ENCODE peak calls at places on chromosomes 1 and 21, in nine cellular contexts. One of them, this sample, is unnamed.
A peak's percentile ranks its signal among the peaks of the same experiment; 100 is the strongest.

GRCh38 chr1:202663141-202663540 is 47.1 kb downstream of the SYT2 start:
- DNase-seq in choroid plexus epithelial cell: no peak
- DNase-seq in AG04450: no peak
- DNase-seq in cardiac fibroblast: no peak
- DNase-seq in dorsolateral prefrontal cortex: no peak
- DNase-seq in tibial artery: no peak
- DNase-seq in GM23248: no peak
- DNase-seq in CD8-positive, alpha-beta T cell: no peak
- DNase-seq in BJ: no peak
- DNase-seq in this sample: no peak

GRCh38 chr1:98253145-98253544 is 332.3 kb upstream of the DPYD start:
- DNase-seq in choroid plexus epithelial cell: no peak
- DNase-seq in cardiac fibroblast: no peak
- DNase-seq in dorsolateral prefrontal cortex: no peak
- DNase-seq in tibial artery: no peak
- DNase-seq in CD8-positive, alpha-beta T cell: no peak
- DNase-seq in BJ: no peak
- DNase-seq in AG04450: no peak
- DNase-seq in GM23248: no peak
- DNase-seq in this sample: no peak

GRCh38 chr1:18639335-18640055 is 8.8 kb downstream of the PAX7 start:
- DNase-seq in dorsolateral prefrontal cortex: no peak
- DNase-seq in choroid plexus epithelial cell: no peak
- DNase-seq in cardiac fibroblast: no peak
- DNase-seq in tibial artery: no peak
- DNase-seq in BJ: no peak
- DNase-seq in AG04450: no peak
- DNase-seq in CD8-positive, alpha-beta T cell: no peak
- DNase-seq in GM23248: no peak
- DNase-seq in this sample: no peak

GRCh38 chr1:41232305-41232704 is 9.8 kb downstream of the SCMH1 start:
- DNase-seq in AG04450: no peak
- DNase-seq in CD8-positive, alpha-beta T cell: no peak
- DNase-seq in cardiac fibroblast: no peak
- DNase-seq in choroid plexus epithelial cell: no peak
- DNase-seq in BJ: no peak
- DNase-seq in GM23248: no peak
- DNase-seq in dorsolateral prefrontal cortex: no peak
- DNase-seq in tibial artery: no peak
- DNase-seq in this sample: no peak

GRCh38 chr21:20388400-20388799 is 609.8 kb upstream of the NCAM2 start:
- DNase-seq in CD8-positive, alpha-beta T cell: no peak
- DNase-seq in choroid plexus epithelial cell: no peak
- DNase-seq in BJ: no peak
- DNase-seq in tibial artery: no peak
- DNase-seq in cardiac fibroblast: no peak
- DNase-seq in GM23248: no peak
- DNase-seq in AG04450: no peak
- DNase-seq in dorsolateral prefrontal cortex: no peak
- DNase-seq in this sample: no peak

GRCh38 chr1:240104662-240105061 is 13.0 kb downstream of the FMN2 start:
- DNase-seq in cardiac fibroblast: no peak
- DNase-seq in CD8-positive, alpha-beta T cell: no peak
- DNase-seq in dorsolateral prefrontal cortex: no peak
- DNase-seq in choroid plexus epithelial cell: no peak
- DNase-seq in GM23248: no peak
- DNase-seq in AG04450: no peak
- DNase-seq in BJ: no peak
- DNase-seq in tibial artery: no peak
- DNase-seq in this sample: no peak

GRCh38 chr1:11981378-11982009 is 1.2 kb downstream of the MFN2 start:
- DNase-seq in cardiac fibroblast: no peak
- DNase-seq in CD8-positive, alpha-beta T cell: no peak
- DNase-seq in dorsolateral prefrontal cortex: no peak
- DNase-seq in BJ: no peak
- DNase-seq in AG04450: no peak
- DNase-seq in tibial artery: no peak
- DNase-seq in GM23248: peak; percentile 22
- DNase-seq in choroid plexus epithelial cell: no peak
- DNase-seq in this sample: no peak

GRCh38 chr1:106613861-106614260 is 442.6 kb upstream of the PRMT6 start:
- DNase-seq in tibial artery: no peak
- DNase-seq in GM23248: no peak
- DNase-seq in choroid plexus epithelial cell: no peak
- DNase-seq in BJ: no peak
- DNase-seq in dorsolateral prefrontal cortex: no peak
- DNase-seq in AG04450: no peak
- DNase-seq in cardiac fibroblast: no peak
- DNase-seq in CD8-positive, alpha-beta T cell: no peak
- DNase-seq in this sample: no peak

GRCh38 chr1:150550222-150551048 is 1.2 kb downstream of the ADAMTSL4 start:
- DNase-seq in BJ: no peak
- DNase-seq in tibial artery: peak; percentile 85
- DNase-seq in cardiac fibroblast: no peak
- DNase-seq in CD8-positive, alpha-beta T cell: no peak
- DNase-seq in choroid plexus epithelial cell: no peak
- DNase-seq in AG04450: no peak
- DNase-seq in dorsolateral prefrontal cortex: no peak
- DNase-seq in GM23248: peak; percentile 46
- DNase-seq in this sample: no peak

GRCh38 chr1:178538192-178538916 is 25.4 kb downstream of the TEX35 start:
- DNase-seq in choroid plexus epithelial cell: peak; percentile 85
- DNase-seq in GM23248: peak; percentile 91
- DNase-seq in cardiac fibroblast: peak; percentile 77
- DNase-seq in CD8-positive, alpha-beta T cell: no peak
- DNase-seq in BJ: peak; percentile 62
- DNase-seq in AG04450: no peak
- DNase-seq in dorsolateral prefrontal cortex: no peak
- DNase-seq in tibial artery: peak; percentile 40
- DNase-seq in this sample: no peak

GRCh38 chr1:32541064-32541566 is 1.9 kb downstream of the ZBTB8A start:
- DNase-seq in AG04450: no peak
- DNase-seq in BJ: no peak
- DNase-seq in cardiac fibroblast: no peak
- DNase-seq in choroid plexus epithelial cell: no peak
- DNase-seq in tibial artery: peak; percentile 11
- DNase-seq in GM23248: no peak
- DNase-seq in CD8-positive, alpha-beta T cell: no peak
- DNase-seq in dorsolateral prefrontal cortex: no peak
- DNase-seq in this sample: no peak

GRCh38 chr1:174791863-174792262 is 207.9 kb upstream of the CACYBP start:
- DNase-seq in choroid plexus epithelial cell: peak; percentile 44
- DNase-seq in AG04450: no peak
- DNase-seq in dorsolateral prefrontal cortex: no peak
- DNase-seq in tibial artery: no peak
- DNase-seq in BJ: no peak
- DNase-seq in CD8-positive, alpha-beta T cell: no peak
- DNase-seq in GM23248: no peak
- DNase-seq in cardiac fibroblast: no peak
- DNase-seq in this sample: no peak

GRCh38 chr1:66426231-66426853 is 107.6 kb upstream of the SGIP1 start:
- DNase-seq in AG04450: no peak
- DNase-seq in BJ: no peak
- DNase-seq in CD8-positive, alpha-beta T cell: no peak
- DNase-seq in dorsolateral prefrontal cortex: no peak
- DNase-seq in tibial artery: no peak
- DNase-seq in choroid plexus epithelial cell: no peak
- DNase-seq in GM23248: no peak
- DNase-seq in cardiac fibroblast: no peak
- DNase-seq in this sample: no peak

GRCh38 chr1:67743072-67743725 is 58.2 kb downstream of the GADD45A start:
- DNase-seq in GM23248: no peak
- DNase-seq in CD8-positive, alpha-beta T cell: no peak
- DNase-seq in dorsolateral prefrontal cortex: no peak
- DNase-seq in choroid plexus epithelial cell: no peak
- DNase-seq in AG04450: no peak
- DNase-seq in tibial artery: no peak
- DNase-seq in BJ: no peak
- DNase-seq in cardiac fibroblast: no peak
- DNase-seq in this sample: no peak

GRCh38 chr1:161185282-161185682 is 8.0 kb upstream of the B4GALT3 start:
- DNase-seq in CD8-positive, alpha-beta T cell: peak; percentile 72
- DNase-seq in tibial artery: peak; percentile 86
- DNase-seq in choroid plexus epithelial cell: peak; percentile 97
- DNase-seq in GM23248: peak; percentile 61
- DNase-seq in cardiac fibroblast: peak; percentile 80
- DNase-seq in dorsolateral prefrontal cortex: peak; percentile 74
- DNase-seq in AG04450: no peak
- DNase-seq in BJ: no peak
- DNase-seq in this sample: no peak

GRCh38 chr1:164771568-164772350 is 212.8 kb downstream of the PBX1 start:
- DNase-seq in choroid plexus epithelial cell: peak; percentile 83
- DNase-seq in AG04450: no peak
- DNase-seq in CD8-positive, alpha-beta T cell: no peak
- DNase-seq in BJ: no peak
- DNase-seq in cardiac fibroblast: peak; percentile 71
- DNase-seq in dorsolateral prefrontal cortex: no peak
- DNase-seq in GM23248: peak; percentile 76
- DNase-seq in tibial artery: no peak
- DNase-seq in this sample: no peak

GRCh38 chr1:23774174-23774880 is 3.9 kb upstream of the PITHD1 start:
- DNase-seq in dorsolateral prefrontal cortex: no peak
- DNase-seq in choroid plexus epithelial cell: no peak
- DNase-seq in CD8-positive, alpha-beta T cell: no peak
- DNase-seq in cardiac fibroblast: no peak
- DNase-seq in GM23248: no peak
- DNase-seq in BJ: no peak
- DNase-seq in AG04450: no peak
- DNase-seq in tibial artery: no peak
- DNase-seq in this sample: no peak

GRCh38 chr1:4653796-4654715 is at the start of gene AJAP1:
- DNase-seq in dorsolateral prefrontal cortex: peak; percentile 84
- DNase-seq in BJ: no peak
- DNase-seq in cardiac fibroblast: no peak
- DNase-seq in tibial artery: no peak
- DNase-seq in CD8-positive, alpha-beta T cell: no peak
- DNase-seq in GM23248: no peak
- DNase-seq in AG04450: no peak
- DNase-seq in choroid plexus epithelial cell: no peak
- DNase-seq in this sample: no peak
- H3K4me3 ChIP-seq in dorsolateral prefrontal cortex: peak within 1 kb of the TSS; percentile 57
- H3K4me3 ChIP-seq in BJ: peak within 1 kb of the TSS; percentile 32
- H3K4me3 ChIP-seq in cardiac fibroblast: no peak within 1 kb of the TSS
- H3K4me3 ChIP-seq in tibial artery: peak within 1 kb of the TSS; percentile 39
- H3K4me3 ChIP-seq in CD8-positive, alpha-beta T cell: no peak within 1 kb of the TSS
- H3K4me3 ChIP-seq in GM23248: no peak within 1 kb of the TSS
- H3K4me3 ChIP-seq in AG04450: no peak within 1 kb of the TSS
- H3K4me3 ChIP-seq in choroid plexus epithelial cell: no peak within 1 kb of the TSS
- H3K4me3 ChIP-seq in this sample: peak within 1 kb of the TSS; percentile 22

GRCh38 chr1:13687361-13687760 is 12.6 kb upstream of the PRDM2 start:
- DNase-seq in GM23248: no peak
- DNase-seq in tibial artery: no peak
- DNase-seq in BJ: no peak
- DNase-seq in CD8-positive, alpha-beta T cell: no peak
- DNase-seq in AG04450: no peak
- DNase-seq in choroid plexus epithelial cell: no peak
- DNase-seq in dorsolateral prefrontal cortex: no peak
- DNase-seq in cardiac fibroblast: no peak
- DNase-seq in this sample: no peak
- H3K4me3 ChIP-seq in GM23248: no peak overlapping the region
- H3K4me3 ChIP-seq in tibial artery: no peak overlapping the region
- H3K4me3 ChIP-seq in BJ: no peak overlapping the region
- H3K4me3 ChIP-seq in CD8-positive, alpha-beta T cell: no peak overlapping the region
- H3K4me3 ChIP-seq in AG04450: no peak overlapping the region
- H3K4me3 ChIP-seq in choroid plexus epithelial cell: no peak overlapping the region
- H3K4me3 ChIP-seq in dorsolateral prefrontal cortex: no peak overlapping the region
- H3K4me3 ChIP-seq in cardiac fibroblast: no peak overlapping the region
- H3K4me3 ChIP-seq in this sample: no peak overlapping the region

DNA sequence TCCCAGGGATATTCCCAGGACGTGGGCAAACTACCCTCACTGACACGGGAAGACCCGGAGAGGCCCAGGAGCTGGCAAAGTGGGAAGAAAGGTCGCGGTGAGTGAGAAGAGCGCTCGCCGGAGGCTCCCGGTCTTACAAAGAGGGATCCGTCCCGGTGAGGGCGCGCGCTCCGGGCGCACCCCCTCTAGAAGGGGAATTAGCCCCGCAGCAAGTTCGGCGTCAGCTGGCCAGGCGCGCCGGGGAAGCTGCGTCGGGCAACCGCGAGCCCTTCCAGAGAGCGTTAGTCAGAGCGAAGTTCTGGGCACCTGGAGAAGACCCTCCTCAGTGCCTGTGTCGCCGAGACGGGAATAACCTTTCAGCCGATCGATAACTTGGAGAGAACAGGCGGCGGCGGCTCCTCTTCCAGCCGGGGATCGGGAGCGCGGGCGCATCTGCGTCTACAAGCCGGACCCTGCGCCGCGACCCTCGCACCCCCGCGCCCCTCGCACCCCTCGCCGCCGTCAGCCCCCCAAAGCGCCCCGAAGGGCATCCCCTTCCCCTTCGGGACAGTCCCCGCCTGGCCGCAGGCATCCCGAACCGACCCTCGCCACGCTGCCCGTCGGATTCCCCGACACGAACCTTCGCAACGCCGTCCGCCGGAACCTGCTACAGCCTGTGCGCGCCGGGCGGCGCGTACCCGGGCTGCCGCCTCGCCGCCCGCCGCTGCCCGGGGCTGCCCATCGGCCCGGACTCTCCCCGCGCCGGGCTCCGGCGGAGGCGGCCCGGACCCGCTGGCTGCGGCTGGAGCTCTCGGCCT is 485 bp downstream of the SIPA1L2 start:
- DNase-seq in cardiac fibroblast: peak; percentile 20
- DNase-seq in CD8-positive, alpha-beta T cell: no peak
- DNase-seq in dorsolateral prefrontal cortex: peak; percentile 61
- DNase-seq in BJ: no peak
- DNase-seq in GM23248: peak; percentile 50
- DNase-seq in choroid plexus epithelial cell: peak; percentile 11
- DNase-seq in tibial artery: peak; percentile 70
- DNase-seq in AG04450: no peak
- DNase-seq in this sample: no peak
- H3K4me3 ChIP-seq in cardiac fibroblast: peak overlapping the region; percentile 85
- H3K4me3 ChIP-seq in CD8-positive, alpha-beta T cell: peak overlapping the region; percentile 21
- H3K4me3 ChIP-seq in dorsolateral prefrontal cortex: peak overlapping the region; percentile 53
- H3K4me3 ChIP-seq in BJ: peak overlapping the region; percentile 61
- H3K4me3 ChIP-seq in GM23248: peak overlapping the region; percentile 86
- H3K4me3 ChIP-seq in choroid plexus epithelial cell: peak overlapping the region; percentile 69
- H3K4me3 ChIP-seq in tibial artery: peak overlapping the region; percentile 92
- H3K4me3 ChIP-seq in AG04450: peak overlapping the region; percentile 81
- H3K4me3 ChIP-seq in this sample: peak overlapping the region; percentile 59

DNA sequence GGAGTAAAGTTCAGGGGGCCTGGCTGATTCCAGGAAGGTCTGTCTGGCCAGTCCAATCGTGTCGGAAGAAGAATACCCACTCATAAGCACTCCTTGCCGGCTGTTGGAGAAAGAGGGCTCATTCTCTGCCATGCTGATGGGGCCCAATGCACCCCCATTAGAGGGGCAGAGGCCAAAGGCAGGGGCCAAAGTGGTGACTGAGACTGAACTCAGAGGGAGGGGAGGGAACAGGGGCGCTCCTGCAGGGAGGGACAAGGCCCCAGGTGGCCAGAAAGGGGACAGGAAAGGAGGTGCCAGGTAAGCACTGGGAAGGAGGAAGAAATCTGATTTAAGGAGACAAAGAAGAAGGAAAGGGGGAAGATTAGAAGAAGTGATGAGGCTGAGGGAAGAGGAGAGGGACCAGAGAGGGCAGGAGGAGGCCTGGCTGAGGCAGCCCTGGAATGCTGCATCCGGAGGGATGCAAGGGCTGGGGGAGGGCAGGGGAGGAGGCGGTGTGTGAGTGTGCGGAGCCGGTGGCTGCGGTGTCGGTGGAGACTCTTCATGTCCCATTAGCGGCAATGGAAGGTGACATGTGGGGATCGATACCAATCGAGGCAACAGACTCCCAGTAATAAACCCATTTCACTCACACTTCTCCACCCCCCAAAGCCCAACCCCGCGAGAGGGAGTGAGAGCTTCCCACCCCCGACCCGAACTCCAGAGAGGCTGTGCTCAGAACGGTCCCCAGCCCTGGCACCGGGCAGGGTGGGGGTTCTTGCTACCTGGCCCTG is 12.0 kb upstream of the ETV3L start:
- DNase-seq in BJ: no peak
- DNase-seq in choroid plexus epithelial cell: no peak
- DNase-seq in AG04450: no peak
- DNase-seq in GM23248: no peak
- DNase-seq in cardiac fibroblast: no peak
- DNase-seq in dorsolateral prefrontal cortex: no peak
- DNase-seq in tibial artery: peak; percentile 51
- DNase-seq in CD8-positive, alpha-beta T cell: no peak
- DNase-seq in this sample: no peak
- H3K4me3 ChIP-seq in BJ: no peak overlapping the region
- H3K4me3 ChIP-seq in choroid plexus epithelial cell: no peak overlapping the region
- H3K4me3 ChIP-seq in AG04450: no peak overlapping the region
- H3K4me3 ChIP-seq in GM23248: no peak overlapping the region
- H3K4me3 ChIP-seq in cardiac fibroblast: no peak overlapping the region
- H3K4me3 ChIP-seq in dorsolateral prefrontal cortex: no peak overlapping the region
- H3K4me3 ChIP-seq in tibial artery: no peak overlapping the region
- H3K4me3 ChIP-seq in CD8-positive, alpha-beta T cell: no peak overlapping the region
- H3K4me3 ChIP-seq in this sample: no peak overlapping the region